ENCODE peak calls at places on chromosomes 6 and 20, in nine cellular contexts. Z is hypothalamus; G is sciatic nerve; Y is kidney glomerular epithelial cell; C is T-helper 2 cell; U is HEK293T; B is activated CD4-positive, alpha-beta T cell treated with anti-CD3 and anti-CD28 coated beads for 4 hours; E is stimulated activated CD8-positive, alpha-beta memory T cell treated with anti-CD3 and anti-CD28 coated beads, Interleukin-15, amount 100 ng/mL, for 4 hours; I is Calu3. O is an unnamed sample.
A peak's percentile ranks its signal among the peaks of the same experiment; 100 is the strongest.

GRCh38 chr6:75526502-75527127 is 33.0 kb upstream of the FILIP1 start:
- DNase-seq in Z (peak; percentile 38), G (peak; percentile 71), Y (peak; percentile 55), C (no peak), U (peak; percentile 47), B (peak; percentile 37), E (peak; percentile 10), I (peak; percentile 77), O (peak; percentile 85)

GRCh38 chr6:151240861-151241642 is 1.3 kb downstream of the AKAP12 start:
- DNase-seq in Z (no peak), G (peak; percentile 75), Y (peak; percentile 45), C (no peak), U (peak; percentile 65), B (no peak), E (no peak), I (peak; percentile 35), O (peak; percentile 74)

GRCh38 chr6:30447237-30447636 is 42.1 kb upstream of the HLA-E start:
- DNase-seq in Z (no peak), G (no peak), Y (peak; percentile 24), C (no peak), U (peak; percentile 76), B (no peak), E (no peak), I (peak; percentile 52), O (peak; percentile 10)

GRCh38 chr6:86963352-86963751 is 26.0 kb downstream of the HTR1E start:
- DNase-seq in Z (no peak), G (no peak), Y (no peak), C (no peak), U (no peak), B (no peak), E (no peak), I (no peak), O (peak; percentile 3)

GRCh38 chr20:58992911-58993310 is 11.9 kb downstream of the NELFCD start:
- DNase-seq in Z (no peak), G (no peak), Y (no peak), C (no peak), U (no peak), B (no peak), E (no peak), I (no peak), O (no peak)

GRCh38 chr6:130494745-130495144 is 128.9 kb downstream of the TMEM200A start:
- DNase-seq in Z (no peak), G (no peak), Y (no peak), C (no peak), U (no peak), B (no peak), E (no peak), I (no peak), O (peak; percentile 49)

GRCh38 chr20:11852801-11853200 is 64.9 kb upstream of the BTBD3 start:
- DNase-seq in Z (no peak), G (no peak), Y (no peak), C (no peak), U (no peak), B (no peak), E (no peak), I (no peak), O (peak; percentile 70)

GRCh38 chr20:34037121-34037520 is 43.4 kb downstream of the RALY start:
- DNase-seq in Z (no peak), G (no peak), Y (no peak), C (no peak), U (no peak), B (peak; percentile 58), E (peak; percentile 33), I (no peak), O (no peak)

GRCh38 chr20:45105317-45105716 is 4.4 kb upstream of the KCNS1 start:
- DNase-seq in Z (no peak), G (no peak), Y (peak; percentile 44), C (no peak), U (no peak), B (no peak), E (no peak), I (peak; percentile 44), O (peak; percentile 29)

GRCh38 chr20:47174844-47175243 is 181.7 kb downstream of the ZMYND8 start:
- DNase-seq in Z (no peak), G (no peak), Y (no peak), C (no peak), U (no peak), B (no peak), E (no peak), I (no peak), O (no peak)

GRCh38 chr6:14709066-14709670 is 536.7 kb upstream of the JARID2 start:
- DNase-seq in Z (no peak), G (no peak), Y (no peak), C (no peak), U (no peak), B (no peak), E (no peak), I (no peak), O (no peak)

GRCh38 chr6:42424906-42425474 is 26.7 kb downstream of the TRERF1 start:
- DNase-seq in Z (no peak), G (no peak), Y (no peak), C (no peak), U (no peak), B (no peak), E (no peak), I (peak; percentile 28), O (no peak)

GRCh38 chr20:63205896-63206295 is 10.0 kb downstream of the YTHDF1 start:
- DNase-seq in Z (no peak), G (no peak), Y (no peak), C (no peak), U (no peak), B (no peak), E (no peak), I (no peak), O (no peak)

O was measured in cardiac fibroblast.